ENCODE peak calls at places on chromosomes 6 and 20, in five cellular contexts. G is tibial nerve, S is A549, E is stomach, Q is heart left ventricle. M is an unnamed sample.

GRCh38 chr20:25622049-25622448 is 1.8 kb downstream of the NANP start:
- DNase-seq in G (no peak), S (no peak), E (no peak), Q (no peak), M (no peak)

GRCh38 chr20:57804470-57805250 is 94.8 kb upstream of the PMEPA1 start:
- DNase-seq in G (no peak), S (no peak), E (no peak), Q (no peak), M (no peak)

GRCh38 chr6:21870071-21870729 is 276.6 kb downstream of the SOX4 start:
- DNase-seq in G (no peak), S (no peak), E (no peak), Q (no peak), M (no peak)

GRCh38 chr20:63900373-63900772 is 5.4 kb downstream of the DNAJC5 start:
- DNase-seq in G (no peak), S (no peak), E (no peak), Q (no peak), M (no peak)

GRCh38 chr6:103122766-103123601 is 1729.5 kb downstream of the GRIK2 start:
- DNase-seq in G (no peak), S (no peak), E (peak; percentile 54), Q (peak; percentile 13), M (no peak)

GRCh38 chr6:165847407-165848098 is 184.5 kb upstream of the PDE10A start:
- DNase-seq in G (no peak), S (no peak), E (peak; percentile 60), Q (no peak), M (no peak)

GRCh38 chr20:56391596-56392281 is at the start of gene AURKA:
- DNase-seq in G (peak; percentile 16), S (no peak), E (no peak), Q (no peak), M (no peak)

GRCh38 chr6:11705069-11705468 is 73.5 kb downstream of the ADTRP start:
- DNase-seq in G (no peak), S (no peak), E (no peak), Q (no peak), M (no peak)

GRCh38 chr6:111107589-111107988 is 20.3 kb downstream of the SLC16A10 start:
- DNase-seq in G (no peak), S (no peak), E (no peak), Q (no peak), M (no peak)

GRCh38 chr6:133895573-133896343 is 6.8 kb downstream of the TCF21 start:
- DNase-seq in G (no peak), S (no peak), E (no peak), Q (peak; percentile 39), M (no peak)

GRCh38 chr6:152273638-152274037 is 363.5 kb downstream of the SYNE1 start:
- DNase-seq in G (no peak), S (no peak), E (no peak), Q (no peak), M (no peak)

GRCh38 chr6:23890543-23891227 is 235.3 kb upstream of the NRSN1 start:
- DNase-seq in G (peak; percentile 5), S (no peak), E (no peak), Q (no peak), M (no peak)

GRCh38 chr6:34235605-34236422 is 859 bp upstream of the HMGA1 start:
- DNase-seq in G (peak; percentile 32), S (peak; percentile 58), E (peak; percentile 65), Q (peak; percentile 58), M (no peak)
- TF ChIP-seq POLR2A in G (no peak), S (peak; percentile 21), E (no peak), Q (no peak), M (no peak)

DNA sequence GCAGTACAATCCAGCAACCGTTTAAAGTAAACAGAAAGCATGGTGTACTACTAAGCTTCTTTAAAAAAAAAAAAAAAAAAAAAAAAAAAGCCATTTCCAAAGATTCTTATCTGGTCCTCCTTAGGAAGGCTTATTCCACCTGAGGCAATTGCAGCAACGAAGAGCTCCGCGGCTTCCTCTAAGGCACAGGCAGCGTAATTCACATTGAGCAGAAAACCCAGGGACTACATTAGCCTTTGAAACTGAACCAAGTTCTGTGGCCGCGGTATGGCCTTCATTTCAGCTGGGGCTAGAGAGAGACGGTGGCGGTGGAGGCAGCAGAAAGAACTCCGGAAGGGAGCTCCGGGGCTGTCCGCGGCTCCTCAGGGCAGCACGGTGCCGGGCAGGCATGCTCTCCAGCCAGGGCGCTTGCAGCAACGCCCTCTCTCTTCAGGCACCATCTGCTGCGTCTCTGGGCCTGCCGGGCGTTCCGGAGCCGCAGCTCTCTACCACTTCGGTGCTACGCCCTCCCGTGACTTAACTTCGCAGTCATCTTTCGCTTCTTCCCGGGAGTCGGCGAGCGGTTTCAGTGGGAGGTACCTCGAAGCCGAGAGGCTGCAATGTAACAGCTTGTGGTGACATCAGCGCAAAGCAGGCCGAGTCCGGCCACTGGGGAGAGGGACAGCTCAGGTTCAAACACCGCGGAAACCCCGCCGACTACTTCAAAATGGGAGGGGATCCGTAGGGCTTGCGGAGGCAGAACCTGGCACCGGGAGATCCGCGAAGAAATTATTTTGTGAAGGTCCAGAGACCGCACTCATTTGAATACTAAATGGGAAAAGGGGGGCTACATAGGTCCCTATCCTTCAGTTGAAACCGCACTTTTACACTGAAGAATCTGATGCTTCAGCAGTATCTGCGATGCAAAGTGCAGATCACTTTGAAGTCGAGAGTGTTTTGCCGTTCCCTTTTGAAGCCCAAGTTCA is 100.0 kb downstream of the DST start:
- DNase-seq in G (peak; percentile 87), S (peak; percentile 57), E (peak; percentile 89), Q (peak; percentile 90), M (peak; percentile 96)
- TF ChIP-seq POLR2A in G (peak; percentile 88), S (peak; percentile 47), E (no peak), Q (no peak), M (peak; percentile 82)

DNA sequence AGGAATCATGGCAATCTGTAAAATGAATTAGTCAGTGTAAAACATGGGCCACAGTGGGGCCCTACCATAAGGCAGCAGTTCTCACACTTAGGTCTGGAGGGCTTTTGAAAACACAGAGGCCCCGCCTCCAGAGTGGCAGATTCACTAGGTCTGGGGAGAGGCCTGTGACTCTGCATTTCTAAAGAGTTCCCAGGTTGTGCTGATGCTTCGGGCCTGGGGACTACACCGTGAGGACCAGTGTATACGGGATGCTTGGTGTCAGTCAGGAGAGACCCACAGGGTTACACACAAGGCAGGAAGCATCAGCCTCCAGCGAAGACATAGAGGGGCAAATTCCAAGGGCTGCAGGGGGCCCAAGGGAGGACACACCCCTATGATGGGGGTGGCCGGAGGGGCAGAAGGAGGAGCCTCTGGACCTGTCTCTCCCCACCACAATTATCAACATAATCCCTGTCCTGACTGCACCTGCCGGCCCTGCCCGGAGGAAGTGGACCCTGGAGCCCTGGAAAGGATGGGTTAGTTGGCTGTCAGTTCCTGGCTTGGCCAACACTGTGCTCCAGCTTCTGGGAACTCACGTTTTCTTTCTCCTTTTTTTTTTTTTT is 46.7 kb downstream of the FGD2 start:
- DNase-seq in G (no peak), S (no peak), E (no peak), Q (no peak), M (no peak)
- TF ChIP-seq POLR2A in G (no peak), S (no peak), E (no peak), Q (no peak), M (no peak)

GRCh38 chr6:17865798-17866725 is 121.4 kb downstream of the KIF13A start:
- DNase-seq in G (peak; percentile 31), S (peak; percentile 57), E (peak; percentile 39), Q (peak; percentile 64), M (peak; percentile 90)

GRCh38 chr6:17861361-17861760 is 126.1 kb downstream of the KIF13A start:
- DNase-seq in G (no peak), S (no peak), E (no peak), Q (no peak), M (no peak)

GRCh38 chr6:17866876-17867444 is 120.5 kb downstream of the KIF13A start:
- DNase-seq in G (no peak), S (no peak), E (no peak), Q (no peak), M (no peak)

GRCh38 chr6:17865243-17865642 is 122.2 kb downstream of the KIF13A start:
- DNase-seq in G (no peak), S (no peak), E (no peak), Q (no peak), M (no peak)

DNA sequence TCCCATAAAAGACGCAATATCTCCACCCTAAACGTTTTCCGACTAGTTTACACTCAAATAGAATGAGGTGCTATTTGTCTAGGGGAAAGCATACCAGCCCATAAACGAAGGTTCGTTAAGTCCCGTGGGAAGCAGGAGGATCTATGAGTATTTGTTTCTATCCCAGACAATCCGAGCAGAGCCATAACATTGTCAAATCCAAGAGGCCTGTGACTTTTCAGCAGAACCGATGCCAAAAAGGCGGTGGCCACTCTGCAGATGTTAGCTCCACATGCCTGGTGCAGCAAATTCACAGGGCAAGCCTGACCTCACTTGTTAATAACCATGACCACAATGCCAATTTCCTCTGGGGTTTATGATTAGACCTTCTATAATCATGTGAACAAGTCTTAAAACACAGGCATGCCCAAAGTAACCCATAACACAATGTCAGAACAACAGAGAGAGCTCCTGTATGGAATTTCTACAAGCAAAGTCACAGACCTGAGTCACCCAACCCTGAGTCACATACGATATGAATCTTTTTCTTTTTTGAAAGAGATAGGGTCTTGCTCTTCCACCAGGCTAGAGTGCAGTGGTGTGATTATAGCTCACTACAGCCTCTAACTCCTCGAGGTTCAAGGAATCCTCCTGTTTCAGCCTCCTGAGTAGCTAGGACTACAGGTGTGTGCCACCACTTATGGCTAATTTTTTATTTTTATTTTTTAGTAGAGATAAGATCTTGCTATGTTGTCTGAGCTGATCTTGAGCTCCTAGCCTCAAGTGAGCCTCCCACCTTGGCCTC is 123.3 kb downstream of the KIF13A start:
- DNase-seq in G (no peak), S (peak; percentile 15), E (no peak), Q (peak; percentile 38), M (no peak)
- TF ChIP-seq POLR2A in G (no peak), S (no peak), E (no peak), Q (no peak), M (no peak)

GRCh38 chr6:32643904-32644303 is 6.7 kb downstream of the HLA-DQA1 start:
- DNase-seq in G (no peak), S (no peak), E (no peak), Q (no peak), M (no peak)
- TF ChIP-seq POLR2A in G (no peak), S (no peak), E (no peak), Q (no peak), M (no peak)

M was measured in vagina.